ENCODE peak calls at places on chromosomes 12 and 14, in four cellular contexts. H is SK-N-SH, X is K562, W is HepG2. G is an unnamed sample.
A peak's percentile ranks its signal among the peaks of the same experiment; 100 is the strongest.

GRCh38 chr12:63042646-63043045 is 107.7 kb upstream of the PPM1H start:
- DNase-seq in H (no peak), W (no peak), X (no peak), G (no peak)

GRCh38 chr12:62581288-62582064 is 114.8 kb downstream of the MON2 start:
- DNase-seq in H (peak; percentile 39), W (peak; percentile 28), X (peak; percentile 19), G (no peak)

GRCh38 chr12:115942346-115942745 is 335.1 kb downstream of the MED13L start:
- DNase-seq in H (no peak), X (no peak), W (no peak), G (no peak)

GRCh38 chr12:94111290-94111689 is 37.1 kb upstream of the PLXNC1 start:
- DNase-seq in H (no peak), X (no peak), W (no peak), G (no peak)

GRCh38 chr12:53231859-53232640 is at the start of gene RARG:
- DNase-seq in X (peak; percentile 75), H (peak; percentile 93), W (no peak), G (no peak)

GRCh38 chr14:73741876-73742519 is 27.8 kb upstream of the PNMA1 start:
- DNase-seq in X (peak; percentile 54), H (peak; percentile 44), W (no peak), G (no peak)

GRCh38 chr12:10220398-10221077 is 7.9 kb downstream of the GABARAPL1 start:
- DNase-seq in X (no peak), W (no peak), H (no peak), G (no peak)

GRCh38 chr12:53505086-53505485 is 2.2 kb downstream of the NPFF start:
- DNase-seq in W (no peak), H (no peak), X (no peak), G (no peak)

GRCh38 chr12:120738252-120739030 is 12.8 kb downstream of the ACADS start:
- DNase-seq in W (no peak), H (no peak), X (no peak), G (no peak)

GRCh38 chr12:50569876-50570275 is 65.1 kb downstream of the DIP2B start:
- DNase-seq in X (no peak), W (no peak), H (no peak), G (no peak)

GRCh38 chr14:100661340-100661712 is 65.4 kb upstream of the DLK1 start:
- DNase-seq in W (no peak), X (no peak), H (no peak), G (no peak)

GRCh38 chr14:75224561-75224960 is 48.1 kb upstream of the TMED10 start:
- DNase-seq in W (no peak), H (no peak), X (no peak), G (no peak)

GRCh38 chr14:75220097-75220496 is 43.7 kb upstream of the TMED10 start:
- DNase-seq in X (no peak), W (no peak), H (no peak), G (no peak)

GRCh38 chr14:75223664-75224154 is 47.3 kb upstream of the TMED10 start:
- DNase-seq in W (no peak), X (no peak), H (no peak), G (peak; percentile 75)

GRCh38 chr14:75222208-75222701 is 45.8 kb upstream of the TMED10 start:
- DNase-seq in H (no peak), W (no peak), X (no peak), G (peak; percentile 53)

GRCh38 chr14:75221797-75222196 is 45.4 kb upstream of the TMED10 start:
- DNase-seq in W (no peak), X (no peak), H (no peak), G (no peak)
- H2AFZ ChIP-seq in W (no peak overlapping the region), X (peak overlapping the region; percentile 89), H (peak overlapping the region; percentile 79), G (peak overlapping the region; percentile 31)

GRCh38 chr12:31989987-31990386 is 30.8 kb downstream of the RESF1 start:
- DNase-seq in X (no peak), W (no peak), H (no peak), G (no peak)
- TF ChIP-seq CHD2 in X (no peak), W (no peak), H (no peak), G (no peak)

DNA sequence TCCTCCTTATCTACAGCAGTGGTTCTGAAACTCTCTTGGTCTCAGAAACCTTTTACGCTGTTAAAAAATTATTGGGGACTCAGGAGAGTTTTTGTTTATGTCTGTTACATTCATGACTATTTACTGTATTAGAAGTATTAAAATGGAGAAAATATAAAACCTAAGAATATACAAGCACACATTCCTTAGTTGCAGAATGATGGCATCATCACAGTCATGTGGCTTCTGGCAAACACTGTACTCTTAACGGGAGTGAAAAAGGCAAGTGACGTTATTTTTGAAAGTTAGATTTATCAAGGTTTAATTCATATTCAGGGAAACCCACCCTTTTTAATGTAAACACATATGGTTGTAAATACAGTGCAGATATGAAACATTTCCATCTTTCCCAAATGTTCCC is 456.7 kb downstream of the PCNX1 start:
- DNase-seq in W (no peak), H (no peak), X (no peak), G (no peak)
- TF ChIP-seq FOXM1 in W (no peak), H (no peak), X (no peak), G (no peak)

DNA sequence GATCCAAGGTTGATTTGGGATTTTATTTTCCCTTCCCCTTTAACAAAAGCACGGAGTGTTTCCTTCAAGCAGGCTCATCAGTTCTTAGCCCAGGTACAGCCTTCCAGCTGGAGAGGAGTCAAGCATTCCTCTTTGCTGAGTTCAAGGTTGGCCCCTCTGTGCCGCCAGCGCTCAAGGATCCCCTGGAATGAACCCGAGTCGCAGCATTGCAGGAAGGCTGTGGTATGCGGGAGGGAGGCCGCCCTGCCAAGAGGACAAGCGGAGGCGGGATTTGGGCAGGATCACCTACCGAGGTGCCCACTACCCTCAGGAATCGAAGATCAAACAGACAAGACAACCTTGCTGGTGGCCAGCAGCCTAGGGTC is 53.9 kb upstream of the NCOR2 start:
- DNase-seq in W (no peak), X (no peak), H (no peak), G (no peak)
- H2AFZ ChIP-seq in W (no peak overlapping the region), X (no peak overlapping the region), H (no peak overlapping the region), G (no peak overlapping the region)

DNA sequence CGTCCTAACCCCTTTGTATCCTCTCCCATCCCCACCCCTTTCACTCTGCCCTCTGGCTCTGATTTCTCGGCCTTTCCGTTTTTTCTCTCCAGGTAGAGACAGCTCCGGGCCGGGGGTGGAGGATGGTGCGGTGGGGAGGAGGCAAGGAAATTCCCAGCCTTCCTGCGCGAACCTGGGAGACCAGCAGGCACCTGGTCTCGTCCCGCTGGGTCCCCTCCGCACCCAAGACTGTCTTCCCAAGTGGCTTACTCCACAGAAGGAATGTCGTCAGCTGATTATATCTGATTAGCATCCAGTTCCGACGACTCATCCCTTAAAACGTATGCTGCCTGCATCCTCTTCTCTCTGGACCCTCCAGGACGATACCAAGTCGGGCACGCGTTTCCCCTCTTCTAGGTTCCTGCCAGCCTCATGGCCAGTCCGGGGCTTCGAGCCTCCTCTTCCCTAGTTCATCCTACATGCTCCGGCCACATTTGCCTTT is 42.2 kb upstream of the CAPRIN2 start:
- DNase-seq in X (no peak), W (no peak), H (peak; percentile 51), G (no peak)
- TF ChIP-seq CHD2 in X (no peak), W (no peak), H (no peak), G (no peak)

GRCh38 chr12:15212877-15213276 is 8.3 kb downstream of the RERG start:
- DNase-seq in X (no peak), H (no peak), W (no peak), G (no peak)
- TF ChIP-seq FOXM1 in X (no peak), H (no peak), W (no peak), G (no peak)

GRCh38 chr14:67942311-67942710 is 122.7 kb downstream of the RAD51B start:
- DNase-seq in W (no peak), X (no peak), H (no peak), G (no peak)

GRCh38 chr14:67941456-67942018 is 122.0 kb downstream of the RAD51B start:
- DNase-seq in X (no peak), H (no peak), W (peak; percentile 26), G (no peak)

GRCh38 chr14:67938046-67938445 is 118.5 kb downstream of the RAD51B start:
- DNase-seq in W (no peak), X (no peak), H (no peak), G (no peak)

GRCh38 chr14:67940894-67941455 is 121.4 kb downstream of the RAD51B start:
- DNase-seq in H (no peak), W (no peak), X (no peak), G (no peak)

GRCh38 chr14:67940476-67940875 is 120.9 kb downstream of the RAD51B start:
- DNase-seq in H (no peak), X (no peak), W (peak; percentile 27), G (no peak)
- H2AFZ ChIP-seq in H (peak overlapping the region; percentile 54), X (no peak overlapping the region), W (no peak overlapping the region), G (no peak overlapping the region)

DNA sequence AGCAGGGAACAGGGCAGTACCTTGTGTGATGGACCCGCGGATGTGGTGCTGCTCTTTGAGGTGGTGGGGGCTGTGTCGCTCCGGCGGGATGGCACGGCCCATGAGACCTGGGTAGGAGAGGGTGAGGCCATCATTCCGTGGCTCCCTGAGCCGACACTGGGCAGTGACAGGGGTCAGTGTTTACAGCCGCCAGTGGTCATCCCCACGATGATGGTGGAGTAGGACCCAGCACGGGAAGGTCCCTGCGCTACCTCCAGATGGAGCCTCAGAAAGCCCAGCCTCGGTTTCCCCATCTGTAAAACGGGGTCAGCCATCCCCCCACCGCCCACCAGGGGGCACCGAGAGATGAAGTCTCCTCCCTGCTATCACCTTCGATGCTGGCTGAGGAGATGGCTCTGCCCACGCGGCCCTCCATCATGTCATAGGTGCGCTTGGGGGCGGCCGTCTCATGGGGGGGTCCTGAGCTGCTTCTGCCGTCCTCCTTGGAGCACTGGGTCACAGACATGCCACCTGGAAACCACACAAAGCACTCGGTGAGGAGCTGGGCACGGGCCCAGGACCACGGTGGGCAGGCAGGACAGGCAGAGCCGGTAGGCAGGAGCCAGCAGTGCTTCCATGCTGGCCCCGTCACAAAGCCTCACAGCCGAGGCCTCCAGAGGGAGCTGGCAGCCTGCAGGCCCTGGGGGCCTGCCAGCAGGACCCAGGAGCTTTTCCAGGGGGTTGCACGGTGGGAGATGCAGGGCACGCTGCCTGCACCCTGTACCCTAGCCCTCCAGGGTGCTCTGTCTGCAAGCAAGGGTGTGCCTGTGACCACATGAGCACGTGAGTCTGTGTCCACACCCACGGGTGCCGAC is 53.1 kb downstream of the RFLNA start:
- DNase-seq in H (peak; percentile 79), X (peak; percentile 51), W (peak; percentile 27), G (no peak)
- TF ChIP-seq CHD2 in H (no peak), X (no peak), W (no peak), G (no peak)